ENCODE peak calls at places on chromosomes 6 and 20, in nine cellular contexts. W, F, Z, T, G, A, P, S and I are unnamed samples.

GRCh38 chr6:90078513-90079289 is 184.4 kb downstream of the GJA10 start:
- DNase-seq in P (no peak), S (no peak), G (no peak), W (peak), A (no peak), Z (no peak), F (no peak), T (no peak), I (peak)

GRCh38 chr6:138682722-138683521 is 90.6 kb upstream of the CCDC28A start:
- DNase-seq in Z (no peak), S (no peak), A (no peak), T (no peak), W (peak), F (no peak), P (no peak), G (no peak), I (no peak)

GRCh38 chr6:156949376-156949775 is 172.2 kb downstream of the ARID1B start:
- DNase-seq in F (peak), W (no peak), T (peak), Z (no peak), G (no peak), A (no peak), S (no peak), P (no peak), I (no peak)

GRCh38 chr6:53464942-53465460 is 79.9 kb downstream of the GCLC start:
- DNase-seq in P (no peak), T (no peak), Z (no peak), W (no peak), F (no peak), A (no peak), G (no peak), S (no peak), I (no peak)

GRCh38 chr20:25848222-25848621 is 151.6 kb upstream of the ZNF337 start:
- DNase-seq in Z (no peak), A (no peak), W (no peak), G (no peak), T (no peak), P (no peak), S (no peak), F (no peak), I (no peak)

GRCh38 chr6:31822038-31822821 is 5.3 kb upstream of the HSPA1B start:
- DNase-seq in P (no peak), W (peak), Z (peak), G (peak), F (peak), S (no peak), A (peak), T (no peak), I (peak)

GRCh38 chr20:22690000-22690399 is 105.6 kb upstream of the FOXA2 start:
- DNase-seq in F (no peak), T (no peak), A (peak), G (no peak), Z (no peak), P (no peak), S (no peak), W (no peak), I (no peak)

GRCh38 chr6:155143610-155144106 is 120.2 kb upstream of the CLDN20 start:
- DNase-seq in T (no peak), S (no peak), G (no peak), F (no peak), Z (no peak), A (no peak), P (no peak), W (no peak), I (peak)

GRCh38 chr20:3312940-3313656 is 74.1 kb upstream of the SLC4A11 start:
- DNase-seq in Z (no peak), S (no peak), P (no peak), T (no peak), A (peak), G (peak), W (no peak), F (peak), I (no peak)

GRCh38 chr6:90319044-90319443 is 22.4 kb upstream of the BACH2 start:
- DNase-seq in T (no peak), P (no peak), Z (no peak), S (no peak), W (no peak), A (no peak), G (no peak), F (no peak), I (no peak)

GRCh38 chr6:149335924-149336323 is 18.4 kb downstream of the TAB2 start:
- DNase-seq in S (no peak), G (no peak), Z (no peak), W (no peak), T (peak), A (no peak), F (no peak), P (no peak), I (no peak)

GRCh38 chr20:21704408-21705385 is 767 bp upstream of the PAX1 start:
- DNase-seq in A (no peak), G (no peak), Z (no peak), T (no peak), P (no peak), W (no peak), F (no peak), S (no peak), I (peak)

GRCh38 chr6:112198582-112198981 is 55.8 kb downstream of the LAMA4 start:
- DNase-seq in F (no peak), A (no peak), Z (no peak), W (no peak), T (no peak), G (no peak), S (no peak), P (no peak), I (no peak)

GRCh38 chr6:159645659-159646058 is 47.4 kb downstream of the SOD2 start:
- DNase-seq in W (no peak), A (no peak), F (no peak), Z (no peak), T (no peak), P (no peak), G (peak), S (no peak), I (no peak)

GRCh38 chr6:165846123-165846966 is 183.3 kb upstream of the PDE10A start:
- DNase-seq in S (no peak), W (no peak), F (no peak), G (no peak), P (no peak), A (no peak), T (no peak), Z (no peak), I (no peak)

GRCh38 chr20:57244221-57244585 is 22.2 kb downstream of the BMP7 start:
- DNase-seq in A (no peak), T (no peak), Z (no peak), W (no peak), P (no peak), G (no peak), S (no peak), F (no peak), I (no peak)
- TF ChIP-seq REST in A (no peak), T (no peak), Z (no peak), W (no peak), P (no peak), G (no peak), S (no peak), F (no peak), I (no peak)

GRCh38 chr6:143545165-143545564 is 33.6 kb upstream of the FUCA2 start:
- DNase-seq in T (no peak), F (no peak), A (no peak), S (no peak), P (no peak), W (no peak), Z (no peak), G (no peak), I (no peak)

GRCh38 chr6:143549630-143550268 is 38.2 kb upstream of the FUCA2 start:
- DNase-seq in W (no peak), G (no peak), Z (no peak), F (no peak), P (peak), T (no peak), S (no peak), A (no peak), I (no peak)

GRCh38 chr6:143545976-143546547 is 34.5 kb upstream of the FUCA2 start:
- DNase-seq in A (peak), F (no peak), S (no peak), W (no peak), P (no peak), G (no peak), Z (no peak), T (no peak), I (no peak)

GRCh38 chr6:143546599-143546998 is 35.1 kb upstream of the FUCA2 start:
- DNase-seq in A (no peak), P (no peak), W (no peak), T (no peak), G (no peak), F (no peak), S (no peak), Z (no peak), I (no peak)

DNA sequence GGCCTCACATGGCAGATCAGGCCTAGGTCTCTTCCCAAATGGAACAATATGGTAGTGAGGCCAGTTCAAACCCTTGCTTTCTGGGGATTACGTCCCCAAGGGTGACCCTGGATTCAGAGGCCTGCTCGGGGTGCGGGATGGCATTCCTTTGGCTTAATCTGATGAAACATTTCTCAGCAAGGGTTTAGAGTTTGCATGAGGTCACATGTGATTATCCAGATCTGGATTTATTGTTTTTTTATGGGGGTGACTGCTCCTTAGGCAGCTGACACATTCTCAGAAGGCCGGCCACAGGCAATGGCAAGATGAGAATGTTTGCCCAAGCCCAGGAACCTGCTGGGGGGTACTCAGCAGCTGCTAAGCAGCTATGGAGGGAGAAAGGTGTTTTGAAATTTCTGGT is 37.7 kb upstream of the FUCA2 start:
- DNase-seq in T (no peak), G (no peak), W (no peak), Z (no peak), A (no peak), P (no peak), F (no peak), S (no peak), I (no peak)
- TF ChIP-seq CTCF in T (no peak), G (no peak), W (no peak), Z (no peak), A (no peak), P (no peak), F (no peak), S (no peak), I (no peak)

GRCh38 chr6:75932067-75932466 is 140.4 kb downstream of the IMPG1 start:
- DNase-seq in G (no peak), W (peak), F (no peak), P (no peak), S (no peak), T (peak), A (peak), Z (peak), I (peak)

GRCh38 chr6:75935473-75935793 is 137.0 kb downstream of the IMPG1 start:
- DNase-seq in W (no peak), F (no peak), Z (no peak), A (no peak), P (no peak), S (no peak), G (no peak), T (no peak), I (peak)

GRCh38 chr6:75936682-75937081 is 135.8 kb downstream of the IMPG1 start:
- DNase-seq in G (no peak), A (no peak), S (no peak), W (no peak), Z (no peak), T (no peak), P (no peak), F (no peak), I (no peak)

GRCh38 chr6:75933387-75933975 is 139.0 kb downstream of the IMPG1 start:
- DNase-seq in P (no peak), A (peak), Z (no peak), F (no peak), W (no peak), T (no peak), G (no peak), S (no peak), I (no peak)

GRCh38 chr6:75934643-75935472 is 137.6 kb downstream of the IMPG1 start:
- DNase-seq in G (peak), P (peak), Z (peak), S (peak), T (peak), A (peak), W (peak), F (peak), I (peak)
- H3K4me3 ChIP-seq in G (no peak), P (peak), Z (peak), S (peak), T (no peak), A (no peak), W (no peak), F (peak), I (peak)

GRCh38 chr6:93437491-93437890 is 18.1 kb upstream of the EPHA7 start:
- DNase-seq in Z (no peak), W (no peak), A (no peak), P (no peak), T (no peak), F (no peak), S (no peak), G (no peak), I (no peak)
- TF ChIP-seq REST in Z (no peak), W (no peak), A (no peak), P (no peak), T (no peak), F (no peak), S (no peak), G (no peak), I (no peak)

DNA sequence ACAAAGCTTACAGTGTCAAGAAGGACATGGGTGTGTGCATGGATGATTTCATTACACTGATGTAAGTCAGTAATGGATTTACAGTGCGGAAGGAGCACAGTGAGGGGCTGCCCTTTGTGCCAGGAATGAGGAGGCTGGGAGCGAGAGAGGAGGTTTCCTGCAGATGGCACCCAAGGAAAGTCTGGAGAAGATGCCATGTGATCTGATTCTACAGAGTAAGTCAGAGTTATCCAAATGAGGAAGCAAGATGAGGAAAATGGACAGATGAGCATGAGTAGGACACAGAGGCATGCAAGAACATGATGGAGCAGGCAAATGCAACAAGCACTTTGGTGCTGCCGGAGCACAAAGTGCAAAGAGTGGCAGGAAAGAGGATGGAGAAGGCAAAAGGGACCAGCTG is 29.7 kb downstream of the MAP7 start:
- DNase-seq in A (no peak), P (no peak), F (no peak), Z (no peak), S (no peak), G (no peak), T (no peak), W (no peak), I (no peak)
- TF ChIP-seq CTCF in A (no peak), P (no peak), F (no peak), Z (no peak), S (no peak), G (no peak), T (no peak), W (no peak), I (no peak)

DNA sequence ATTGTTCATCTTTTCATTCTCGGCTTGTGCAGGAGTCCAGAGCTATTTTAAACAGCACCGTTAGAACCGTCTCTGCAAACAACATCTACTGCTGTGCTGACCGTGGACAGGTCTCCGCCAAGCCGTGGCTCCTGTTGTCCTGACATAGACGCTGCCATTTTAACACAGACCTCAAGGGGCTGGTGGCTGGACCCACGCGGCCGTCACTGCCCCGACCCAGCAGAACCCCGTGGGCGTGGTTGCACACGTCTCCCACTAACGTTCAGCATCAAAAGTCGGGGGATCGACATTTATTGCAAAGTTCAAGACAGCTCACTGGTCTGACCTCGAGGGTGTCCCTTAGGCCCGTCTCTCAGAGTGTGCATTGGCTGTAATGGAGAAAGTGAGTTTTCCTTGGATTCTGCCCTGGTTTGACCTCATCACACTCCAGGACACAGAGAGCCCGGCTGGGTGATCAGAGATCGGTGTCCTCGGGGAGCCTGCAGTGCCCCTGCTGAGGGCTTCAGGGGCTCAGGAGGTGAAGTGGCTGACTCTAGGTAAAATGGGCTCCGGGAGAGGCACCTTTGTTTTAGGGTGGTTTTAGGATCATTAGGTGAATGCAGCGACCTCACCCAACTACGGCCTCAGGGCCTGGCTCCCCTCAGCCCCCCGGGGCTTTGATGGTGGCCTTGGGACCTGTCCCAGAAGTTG is 363.2 kb downstream of the THBS2 start:
- DNase-seq in T (no peak), A (no peak), F (no peak), S (no peak), Z (no peak), W (no peak), G (no peak), P (no peak), I (no peak)
- H3K4me3 ChIP-seq in T (no peak), A (no peak), F (no peak), S (no peak), Z (no peak), W (no peak), G (no peak), P (no peak), I (no peak)

DNA sequence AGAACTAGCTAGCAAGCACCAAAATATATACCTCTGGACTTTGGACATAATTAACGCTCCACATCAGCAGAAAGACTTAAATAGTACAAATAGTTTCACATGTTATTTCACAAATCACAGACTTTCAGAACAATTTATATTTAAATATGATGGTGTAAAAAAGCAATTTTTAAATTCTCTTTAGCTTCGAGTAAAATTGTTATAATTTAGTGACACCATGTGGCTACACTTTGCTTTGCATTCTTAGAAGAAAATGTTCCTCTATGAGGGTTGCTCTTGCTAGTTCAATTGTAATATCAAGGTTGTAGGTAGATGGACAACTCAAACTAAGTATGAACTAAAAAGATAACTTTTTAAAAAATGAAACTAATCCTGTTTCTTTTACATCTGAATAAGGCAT is 69.0 kb downstream of the BTBD9 start:
- DNase-seq in W (no peak), Z (no peak), F (no peak), P (no peak), S (no peak), T (no peak), G (no peak), A (no peak), I (peak)
- TF ChIP-seq REST in W (no peak), Z (no peak), F (no peak), P (no peak), S (no peak), T (no peak), G (no peak), A (no peak), I (no peak)

GRCh38 chr6:14129572-14129971 is 12.0 kb downstream of the CD83 start:
- DNase-seq in Z (peak), P (no peak), S (no peak), F (peak), T (peak), A (peak), W (peak), G (no peak), I (peak)
- TF ChIP-seq CTCF in Z (peak), P (peak), S (peak), F (peak), T (peak), A (peak), W (peak), G (peak), I (peak)

DNA sequence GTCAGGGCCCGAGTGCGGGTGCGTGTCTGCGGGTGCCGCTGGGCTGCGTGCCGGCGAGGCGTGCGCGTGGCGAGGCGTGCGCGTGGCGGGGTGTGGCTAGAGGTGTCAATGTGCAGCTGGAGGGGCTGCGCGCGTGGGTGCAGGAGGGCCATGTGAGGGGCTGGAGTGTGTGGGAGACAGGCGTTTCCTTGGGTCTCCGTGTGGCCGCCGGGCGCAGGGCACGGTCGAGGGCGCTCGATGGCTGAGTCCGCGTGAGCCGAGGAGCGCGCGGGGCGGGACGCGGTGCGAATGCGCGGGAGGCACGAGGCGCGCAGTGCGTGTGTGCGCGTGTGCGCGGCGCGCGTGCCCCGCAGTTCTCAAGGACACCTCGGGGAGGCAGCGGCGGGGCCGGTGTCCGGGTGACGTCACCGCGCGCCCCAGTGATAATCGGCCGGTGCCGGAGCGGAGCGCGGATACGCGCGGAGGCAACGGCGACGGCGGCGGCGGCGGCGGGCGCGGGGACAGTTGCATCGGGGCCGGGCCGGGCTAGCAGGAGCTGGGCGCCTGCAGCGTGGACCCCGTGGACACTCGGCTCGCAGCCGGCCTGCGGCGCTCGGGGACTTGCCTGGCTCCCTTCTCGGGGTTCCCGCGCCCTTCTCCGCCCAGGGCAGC is 38.7 kb downstream of the YTHDF1 start:
- DNase-seq in W (no peak), A (no peak), S (no peak), G (no peak), P (no peak), T (no peak), F (no peak), Z (peak), I (peak)
- H3K4me3 ChIP-seq in W (no peak), A (no peak), S (no peak), G (no peak), P (no peak), T (no peak), F (peak), Z (no peak), I (peak)

GRCh38 chr6:100879317-100879716 is 1.8 kb downstream of the ASCC3 start:
- DNase-seq in S (no peak), T (no peak), Z (no peak), W (no peak), P (no peak), G (no peak), F (no peak), A (no peak), I (peak)

GRCh38 chr6:100880149-100880900 is 804 bp downstream of the ASCC3 start:
- DNase-seq in F (no peak), G (no peak), A (peak), Z (peak), T (no peak), P (no peak), S (no peak), W (no peak), I (no peak)

GRCh38 chr6:100877851-100878250 is 3.3 kb downstream of the ASCC3 start:
- DNase-seq in P (no peak), S (no peak), T (no peak), G (no peak), F (no peak), A (no peak), Z (no peak), W (no peak), I (peak)

GRCh38 chr6:100880901-100881706 is at the start of gene ASCC3:
- DNase-seq in F (peak), W (peak), S (peak), P (peak), T (peak), A (peak), G (peak), Z (peak), I (peak)

DNA sequence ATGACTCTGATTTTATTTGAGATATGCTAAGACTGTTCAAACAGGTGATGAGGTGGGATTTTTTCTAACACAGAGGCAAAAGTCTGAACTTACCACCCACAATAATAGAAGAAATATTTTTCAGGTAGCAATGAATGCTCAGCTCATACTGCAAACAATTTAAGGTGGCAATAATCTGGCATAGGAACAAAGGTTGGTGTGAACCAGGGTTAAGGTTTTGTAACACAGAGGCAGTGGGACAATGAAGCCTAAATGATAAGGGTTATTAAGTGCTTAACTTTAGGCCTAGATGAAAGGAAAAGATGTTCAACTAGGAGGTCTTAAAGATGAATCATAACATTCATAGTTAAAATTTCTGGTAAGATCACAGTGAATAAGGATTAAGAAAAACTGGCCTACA is 4.9 kb downstream of the ASCC3 start:
- DNase-seq in S (no peak), W (no peak), F (no peak), A (no peak), T (no peak), Z (no peak), P (no peak), G (no peak), I (no peak)
- TF ChIP-seq REST in S (no peak), W (no peak), F (no peak), A (no peak), T (no peak), Z (no peak), P (no peak), G (no peak), I (no peak)